ENCODE peak calls at places on chromosomes 13 and 19, in six cellular contexts. O, D, Z, Q, R and H are unnamed samples.

GRCh38 chr13:97496511-97496910 is 62.5 kb downstream of the RAP2A start:
- DNase-seq in D (no peak), R (no peak), Z (no peak), O (no peak), Q (no peak), H (no peak)

GRCh38 chr13:44084146-44084545 is 204.4 kb downstream of the LACC1 start:
- DNase-seq in Q (no peak), D (no peak), O (no peak), Z (no peak), R (no peak), H (no peak)

GRCh38 chr13:36819811-36820140 is 754 bp downstream of the RFXAP start:
- DNase-seq in Z (no peak), D (no peak), R (no peak), Q (no peak), O (no peak), H (no peak)

GRCh38 chr13:64078480-64078936 is 2662.9 kb upstream of the PCDH20 start:
- DNase-seq in O (no peak), Q (no peak), D (peak; percentile 10), Z (no peak), R (no peak), H (no peak)

GRCh38 chr13:93226623-93227279 is at the start of gene GPC6:
- DNase-seq in Q (no peak), O (no peak), R (no peak), D (peak; percentile 80), Z (no peak), H (no peak)

GRCh38 chr13:38202730-38203129 is 146.9 kb upstream of the UFM1 start:
- DNase-seq in Q (no peak), Z (no peak), O (no peak), D (no peak), R (no peak), H (no peak)

GRCh38 chr19:58382997-58383603 is 2.3 kb upstream of the ZNF837 start:
- DNase-seq in O (no peak), D (no peak), Z (no peak), R (no peak), Q (no peak), H (no peak)

GRCh38 chr19:12665281-12665573 is 1.3 kb downstream of the MAN2B1 start:
- DNase-seq in Q (peak; percentile 44), R (no peak), D (no peak), Z (no peak), O (peak; percentile 30), H (no peak)

GRCh38 chr19:49157445-49158224 is at the start of gene TRPM4:
- DNase-seq in Z (peak; percentile 63), O (peak; percentile 68), R (peak; percentile 76), Q (peak; percentile 94), D (peak; percentile 92), H (no peak)

GRCh38 chr13:100361504-100361903 is 227.1 kb downstream of the GGACT start:
- DNase-seq in O (no peak), Z (no peak), Q (no peak), R (no peak), D (no peak), H (no peak)

GRCh38 chr13:28357846-28358496 is 137.0 kb downstream of the FLT1 start:
- DNase-seq in R (no peak), O (no peak), Z (no peak), Q (no peak), D (no peak), H (no peak)

GRCh38 chr19:8161135-8161646 is 11.8 kb upstream of the FBN3 start:
- DNase-seq in R (no peak), D (peak; percentile 40), O (no peak), Q (no peak), Z (no peak), H (no peak)

GRCh38 chr19:33377586-33378475 is 4.3 kb downstream of the CEBPG start:
- DNase-seq in O (no peak), D (no peak), R (no peak), Q (no peak), Z (no peak), H (no peak)

GRCh38 chr13:60646600-60646999 is 249.6 kb downstream of the TDRD3 start:
- DNase-seq in O (no peak), Z (no peak), Q (no peak), D (no peak), R (no peak), H (no peak)

GRCh38 chr13:93685900-93686299 is 459.3 kb downstream of the GPC6 start:
- DNase-seq in R (no peak), O (no peak), Q (no peak), Z (no peak), D (no peak), H (no peak)

GRCh38 chr13:60584976-60585375 is 188.0 kb downstream of the TDRD3 start:
- DNase-seq in O (no peak), Q (peak; percentile 20), D (no peak), Z (no peak), R (no peak), H (no peak)

GRCh38 chr19:31670931-31671330 is 321.7 kb upstream of the TSHZ3 start:
- DNase-seq in O (no peak), Q (no peak), R (no peak), Z (no peak), D (no peak), H (no peak)

GRCh38 chr13:55298201-55298600 is 1842.5 kb upstream of the PRR20A start:
- DNase-seq in Q (no peak), Z (no peak), D (no peak), R (no peak), O (no peak), H (no peak)

GRCh38 chr19:30848626-30849322 is 476.6 kb downstream of the ZNF536 start:
- DNase-seq in Z (no peak), Q (no peak), R (no peak), O (no peak), D (no peak), H (no peak)

GRCh38 chr19:12939292-12939606 is 840 bp downstream of the CALR start:
- DNase-seq in O (no peak), Z (no peak), Q (no peak), D (no peak), R (no peak), H (no peak)

GRCh38 chr13:30111810-30112209 is 195.5 kb downstream of the KATNAL1 start:
- DNase-seq in R (no peak), Z (no peak), O (no peak), D (no peak), Q (no peak), H (no peak)

GRCh38 chr13:107413005-107413404 is 802.3 kb downstream of the LIG4 start:
- DNase-seq in Z (no peak), R (no peak), Q (no peak), O (no peak), D (no peak), H (no peak)

GRCh38 chr19:6216996-6217751 is 62.6 kb downstream of the MLLT1 start:
- DNase-seq in D (peak; percentile 93), O (no peak), Q (no peak), Z (no peak), R (no peak), H (no peak)

DNA sequence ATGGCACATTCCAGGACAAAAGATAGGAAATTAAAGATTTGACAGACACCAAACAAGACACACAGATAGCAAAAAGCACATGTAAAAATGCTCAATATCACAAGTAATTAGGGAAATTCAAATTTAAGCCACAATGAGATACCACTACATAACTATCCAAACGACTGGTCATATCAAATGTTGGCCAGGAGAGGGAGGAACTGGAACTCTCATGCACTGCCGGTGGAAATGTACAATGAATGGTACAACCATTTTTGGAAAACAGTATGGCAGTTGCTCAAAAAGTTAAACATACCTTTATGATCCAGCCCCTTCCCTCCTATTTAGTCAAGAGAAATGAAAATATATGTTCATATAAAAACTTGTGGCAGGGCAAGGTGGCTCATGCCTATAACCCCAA is 36.8 kb upstream of the CYP2S1 start:
- DNase-seq in Q (no peak), D (no peak), R (no peak), Z (no peak), O (no peak), H (no peak)
- TF ChIP-seq CTCF in Q (no peak), D (no peak), R (no peak), Z (no peak), O (no peak), H (no peak)

GRCh38 chr19:29247912-29248311 is 35.0 kb upstream of the UQCRFS1 start:
- DNase-seq in R (no peak), Q (peak; percentile 13), O (no peak), D (no peak), Z (no peak), H (no peak)

GRCh38 chr19:29245221-29245620 is 32.3 kb upstream of the UQCRFS1 start:
- DNase-seq in Z (no peak), Q (no peak), R (no peak), D (no peak), O (no peak), H (no peak)

GRCh38 chr19:29248332-29248844 is 35.4 kb upstream of the UQCRFS1 start:
- DNase-seq in R (no peak), O (no peak), Q (no peak), Z (no peak), D (no peak), H (no peak)

GRCh38 chr19:29241324-29241723 is 28.4 kb upstream of the UQCRFS1 start:
- DNase-seq in Z (no peak), Q (no peak), R (no peak), D (no peak), O (no peak), H (no peak)

GRCh38 chr19:29247051-29247450 is 34.1 kb upstream of the UQCRFS1 start:
- DNase-seq in R (no peak), D (no peak), Q (no peak), O (no peak), Z (no peak), H (no peak)
- TF ChIP-seq CTCF in R (no peak), D (no peak), Q (no peak), O (no peak), Z (no peak), H (no peak)

DNA sequence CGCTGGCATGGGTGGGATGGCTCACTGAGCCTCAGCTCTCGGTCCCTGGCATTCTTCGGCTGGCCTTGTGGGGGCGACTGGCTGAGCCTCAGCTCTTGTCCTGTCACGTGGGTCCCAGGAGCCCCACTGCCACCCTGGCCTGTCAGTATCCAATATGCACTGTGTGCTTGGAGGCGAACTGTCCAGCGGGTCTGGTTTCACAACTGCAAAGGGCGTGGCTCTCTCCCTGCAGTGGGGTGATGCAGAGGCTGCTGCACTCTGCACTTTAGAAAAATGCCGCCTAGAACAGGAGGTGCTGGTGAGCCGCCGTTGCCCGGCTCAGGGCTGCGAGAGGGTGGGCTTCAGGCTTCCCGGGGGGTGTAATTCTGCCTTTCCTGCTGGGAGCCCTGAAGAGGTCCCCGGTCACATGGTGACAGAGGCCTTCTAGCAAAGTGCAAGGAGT is 17.0 kb upstream of the TMEM255B start:
- DNase-seq in Q (no peak), D (peak; percentile 82), R (no peak), O (no peak), Z (no peak), H (no peak)
- TF ChIP-seq CTCF in Q (no peak), D (peak; percentile 38), R (no peak), O (no peak), Z (no peak), H (no peak)

DNA sequence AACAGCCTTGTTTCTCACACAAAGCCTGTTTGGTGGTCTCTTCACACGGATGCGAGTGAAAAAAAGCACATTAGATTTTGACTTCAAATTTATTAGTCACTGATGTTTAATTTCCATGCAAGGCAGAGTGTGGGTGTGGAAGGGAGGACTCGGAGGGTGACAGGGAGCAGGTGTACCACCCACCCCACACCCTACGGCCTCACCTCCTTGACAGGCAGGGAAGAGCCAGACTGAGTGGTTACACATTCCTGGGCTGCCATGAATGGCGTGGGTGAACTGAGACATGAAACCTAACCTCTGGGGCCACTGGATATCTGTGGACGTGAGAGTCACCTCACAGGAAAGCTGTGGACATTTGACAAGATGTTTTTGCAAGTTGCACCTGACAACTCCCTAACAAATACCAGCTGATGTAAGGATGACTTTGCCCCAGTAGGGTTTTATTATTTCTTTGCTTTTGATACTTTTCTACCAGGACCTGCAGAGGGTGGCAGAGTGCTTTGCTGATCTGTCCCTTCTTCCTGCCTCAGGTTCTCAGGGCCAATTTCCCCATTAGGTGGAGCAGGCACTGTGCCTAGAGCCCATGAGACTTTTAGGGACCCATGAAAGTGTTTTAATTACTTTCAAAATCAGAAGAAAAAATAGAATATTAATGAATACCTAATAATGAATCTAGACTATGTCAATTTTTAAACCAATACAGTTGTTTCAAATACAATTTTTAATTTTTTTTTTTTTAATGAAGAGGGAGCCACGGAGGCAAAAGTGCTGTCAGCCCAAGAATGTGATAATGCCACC is 58.2 kb upstream of the CYSLTR2 start:
- DNase-seq in Z (no peak), D (peak; percentile 48), Q (peak; percentile 25), O (no peak), R (peak; percentile 34), H (peak; percentile 31)
- TF ChIP-seq CTCF in Z (peak; percentile 37), D (peak; percentile 80), Q (no peak), O (peak; percentile 47), R (peak; percentile 77), H (peak; percentile 67)